ENCODE peak calls at places on chromosomes 5 and 9, in six cellular contexts. O, E, M, H, N and C are unnamed samples. For H3K4me1, the result is how much of the 10 kb centered on the place peaks cover.

GRCh38 chr5:159341914-159342313 is 11.6 kb upstream of the IL12B start:
- DNase-seq in O (peak), E (peak), M (peak), H (no peak), N (peak), C (peak)

GRCh38 chr9:38417003-38417965 is 7.0 kb downstream of the IGFBPL1 start:
- DNase-seq in O (no peak), E (peak), M (no peak), H (no peak), N (no peak), C (no peak)

GRCh38 chr5:112917453-112918005 is 4.5 kb downstream of the REEP5 start:
- DNase-seq in O (no peak), E (no peak), M (no peak), H (no peak), N (no peak), C (no peak)

GRCh38 chr9:21579209-21579608 is 97.1 kb upstream of the IFNE start:
- DNase-seq in O (no peak), E (no peak), M (peak), H (no peak), N (no peak), C (no peak)

GRCh38 chr9:86202338-86202882 is 57.0 kb downstream of the C9orf153 start:
- DNase-seq in O (peak), E (no peak), M (peak), H (no peak), N (no peak), C (no peak)

GRCh38 chr9:72371151-72371550 is 6.1 kb upstream of the ZFAND5 start:
- DNase-seq in O (no peak), E (no peak), M (no peak), H (no peak), N (no peak), C (no peak)

GRCh38 chr5:110623875-110624274 is 102.6 kb downstream of the TMEM232 start:
- DNase-seq in O (no peak), E (no peak), M (no peak), H (no peak), N (no peak), C (no peak)

GRCh38 chr9:127248241-127248640 is 16.3 kb upstream of the GARNL3 start:
- DNase-seq in O (no peak), E (no peak), M (no peak), H (no peak), N (no peak), C (no peak)

GRCh38 chr5:157560560-157560959 is 15.0 kb downstream of the ADAM19 start:
- DNase-seq in O (no peak), E (no peak), M (no peak), H (no peak), N (no peak), C (no peak)
- H3K4me1 ChIP-seq in O (under half), E (under half), M (under half), H (under half), N (half or more), C (under half)

GRCh38 chr5:130712324-130712723 is 452.7 kb downstream of the HINT1 start:
- DNase-seq in O (no peak), E (no peak), M (no peak), H (no peak), N (no peak), C (no peak)
- H3K27ac ChIP-seq in O (no peak), E (no peak), M (no peak), H (no peak), N (no peak), C (no peak)

GRCh38 chr9:133702798-133703570 is 35.2 kb downstream of the SARDH start:
- DNase-seq in O (no peak), E (no peak), M (no peak), H (peak), N (peak), C (no peak)

GRCh38 chr9:133701321-133701980 is 36.7 kb downstream of the SARDH start:
- DNase-seq in O (no peak), E (no peak), M (peak), H (peak), N (peak), C (no peak)

GRCh38 chr9:133700861-133701320 is 37.3 kb downstream of the SARDH start:
- DNase-seq in O (no peak), E (no peak), M (no peak), H (no peak), N (no peak), C (no peak)

GRCh38 chr9:133703571-133704399 is 34.4 kb downstream of the SARDH start:
- DNase-seq in O (no peak), E (no peak), M (no peak), H (peak), N (peak), C (no peak)

DNA sequence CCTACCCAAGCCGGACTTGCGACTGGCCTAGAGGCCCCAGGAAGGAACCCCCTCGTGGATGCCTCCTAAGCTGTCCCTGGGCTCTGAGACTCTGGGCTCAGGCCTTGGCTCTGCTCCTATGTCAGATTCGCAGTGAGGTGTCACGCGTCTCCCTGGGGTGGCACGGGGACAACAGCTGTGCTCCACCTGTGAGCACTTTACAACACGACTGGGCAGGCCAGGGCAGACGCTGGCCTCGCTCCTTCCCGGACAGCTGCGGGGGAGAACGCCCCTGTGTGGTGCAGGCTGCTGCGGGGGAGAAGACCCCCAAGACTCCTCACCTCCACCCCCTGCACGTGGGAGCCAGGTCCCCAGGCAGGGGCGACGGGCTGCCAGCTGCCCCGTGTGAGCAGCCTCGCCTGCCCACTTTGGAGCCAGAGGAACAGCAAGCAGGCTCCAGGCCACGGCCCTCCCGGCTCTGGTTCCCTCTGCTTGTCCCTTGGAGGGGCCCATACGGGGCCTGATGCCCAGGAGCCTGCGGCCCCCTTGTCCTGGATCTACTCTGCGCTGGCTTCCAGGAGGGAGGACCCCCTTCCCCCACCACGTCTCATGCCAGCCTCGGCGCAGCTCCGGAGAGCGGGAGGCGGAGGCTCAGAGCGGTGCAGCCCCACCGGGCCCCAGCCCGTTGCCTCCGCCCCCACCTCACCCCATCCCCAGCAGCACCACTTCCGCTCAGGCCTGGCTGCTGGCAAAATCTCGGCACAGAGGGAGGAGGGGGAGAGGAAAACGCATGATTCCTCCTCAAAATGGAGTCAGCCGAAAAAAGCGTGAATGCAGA is 36.0 kb downstream of the SARDH start:
- DNase-seq in O (no peak), E (peak), M (peak), H (peak), N (peak), C (no peak)
- H3K4me1 ChIP-seq in O (under half), E (under half), M (half or more), H (under half), N (under half), C (under half)

GRCh38 chr5:151678713-151679112 is 8.0 kb downstream of the SPARC start:
- DNase-seq in O (no peak), E (no peak), M (no peak), H (no peak), N (no peak), C (no peak)

GRCh38 chr5:151675225-151675955 is 11.3 kb downstream of the SPARC start:
- DNase-seq in O (no peak), E (no peak), M (no peak), H (no peak), N (no peak), C (no peak)

GRCh38 chr5:151678146-151678545 is 8.6 kb downstream of the SPARC start:
- DNase-seq in O (peak), E (no peak), M (no peak), H (no peak), N (no peak), C (no peak)

GRCh38 chr5:151675956-151676712 is 10.6 kb downstream of the SPARC start:
- DNase-seq in O (no peak), E (no peak), M (no peak), H (no peak), N (no peak), C (no peak)

DNA sequence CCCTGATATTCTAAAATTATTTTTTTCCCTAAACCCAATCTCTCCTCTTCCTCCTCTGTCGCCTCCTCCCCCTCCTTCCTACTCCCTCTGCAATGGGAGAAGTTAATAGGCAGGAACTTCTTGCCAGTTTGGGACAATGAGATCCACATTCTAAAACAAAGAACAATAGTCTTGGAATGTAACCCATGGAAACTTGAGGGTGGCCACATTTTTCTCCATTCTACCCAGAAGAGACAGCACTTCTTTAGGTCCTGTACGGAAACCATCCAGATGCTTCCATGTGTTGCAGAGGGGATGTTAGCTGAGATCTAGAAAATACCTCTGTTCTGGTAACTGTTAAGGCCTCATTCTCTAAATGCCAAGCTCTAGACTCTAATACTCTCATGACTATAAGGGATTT is 10.0 kb downstream of the SPARC start:
- DNase-seq in O (no peak), E (no peak), M (no peak), H (no peak), N (no peak), C (no peak)
- H3K27ac ChIP-seq in O (peak), E (peak), M (no peak), H (peak), N (peak), C (peak)